ENCODE peak calls at places on chromosomes 13 and 19, in eight cellular contexts. F, J, M, P, U, T, E and H are unnamed samples.

GRCh38 chr19:40274585-40275544 is 10.3 kb downstream of the AKT2 start:
- DNase-seq in F (no peak), U (no peak), P (no peak), M (no peak), E (no peak), T (peak), J (no peak), H (no peak)

GRCh38 chr13:94917814-94918213 is 205.5 kb upstream of the SOX21 start:
- DNase-seq in E (peak), T (no peak), F (no peak), M (peak), U (no peak), P (no peak), J (no peak), H (peak)

GRCh38 chr19:43563816-43564215 is 11.5 kb downstream of the XRCC1 start:
- DNase-seq in U (no peak), J (no peak), M (no peak), E (no peak), P (no peak), T (no peak), F (no peak), H (no peak)

GRCh38 chr13:35720690-35721554 is 244.4 kb upstream of the MAB21L1 start:
- DNase-seq in M (peak), J (peak), F (peak), T (peak), E (peak), P (peak), U (no peak), H (peak)

GRCh38 chr13:67259208-67259607 is 29.1 kb upstream of the PCDH9 start:
- DNase-seq in F (no peak), U (no peak), M (no peak), E (no peak), T (no peak), J (no peak), P (no peak), H (no peak)

GRCh38 chr19:1744822-1745563 is 8.3 kb upstream of the ONECUT3 start:
- DNase-seq in U (no peak), T (peak), M (no peak), J (no peak), F (no peak), P (no peak), E (no peak), H (no peak)

GRCh38 chr13:113649212-113649611 is 8.8 kb downstream of the ATP4B start:
- DNase-seq in T (no peak), P (no peak), F (no peak), E (no peak), J (no peak), M (no peak), U (no peak), H (no peak)

GRCh38 chr13:111363121-111363520 is 42.7 kb downstream of the TEX29 start:
- DNase-seq in T (no peak), U (no peak), J (no peak), E (no peak), M (no peak), F (no peak), P (no peak), H (no peak)

GRCh38 chr19:49800771-49801170 is 12.3 kb downstream of the FUZ start:
- DNase-seq in E (no peak), M (no peak), U (no peak), J (no peak), F (no peak), P (no peak), T (no peak), H (no peak)

GRCh38 chr13:44932171-44932849 is 57.0 kb downstream of the NUFIP1 start:
- DNase-seq in P (no peak), T (no peak), F (no peak), U (no peak), M (no peak), E (no peak), J (no peak), H (no peak)

GRCh38 chr19:5727453-5728050 is 7.1 kb downstream of the CATSPERD start:
- DNase-seq in T (no peak), P (no peak), F (no peak), E (no peak), J (no peak), M (no peak), U (no peak), H (no peak)

GRCh38 chr13:114109646-114110045 is 22.8 kb downstream of the RASA3 start:
- DNase-seq in U (no peak), T (no peak), M (no peak), E (no peak), P (no peak), F (no peak), J (no peak), H (no peak)

GRCh38 chr13:21436582-21436981 is 22.5 kb downstream of the ZDHHC20 start:
- DNase-seq in U (no peak), M (no peak), J (no peak), E (no peak), T (no peak), F (no peak), P (no peak), H (no peak)

GRCh38 chr13:99113351-99113750 is 87.3 kb upstream of the UBAC2 start:
- DNase-seq in F (no peak), M (no peak), J (no peak), P (no peak), U (no peak), T (no peak), E (no peak), H (no peak)

GRCh38 chr19:33622505-33622808 is 704 bp downstream of the CHST8 start:
- DNase-seq in E (no peak), J (no peak), P (no peak), T (no peak), M (no peak), U (no peak), F (no peak), H (no peak)

GRCh38 chr13:97430296-97430695 is 3.7 kb upstream of the RAP2A start:
- DNase-seq in M (no peak), U (no peak), E (no peak), F (no peak), P (no peak), J (no peak), T (no peak), H (no peak)

GRCh38 chr13:98315466-98315865 is 138.4 kb upstream of the RNF113B start:
- DNase-seq in T (no peak), M (no peak), P (no peak), E (peak), J (no peak), U (no peak), F (no peak), H (no peak)

GRCh38 chr19:39827216-39827615 is 6.7 kb downstream of the DYRK1B start:
- DNase-seq in P (no peak), E (no peak), T (no peak), F (no peak), M (no peak), J (no peak), U (no peak), H (no peak)

GRCh38 chr13:66210677-66211076 is 1019.5 kb downstream of the PCDH9 start:
- DNase-seq in E (peak), T (peak), P (no peak), M (no peak), U (no peak), J (peak), F (peak), H (peak)

GRCh38 chr19:37867831-37868230 is 38.6 kb downstream of the WDR87 start:
- DNase-seq in M (no peak), J (no peak), T (no peak), E (no peak), F (peak), P (no peak), U (no peak), H (no peak)

GRCh38 chr19:1423445-1424181 is 14.6 kb upstream of the RPS15 start:
- DNase-seq in P (no peak), T (no peak), J (no peak), E (no peak), U (no peak), F (no peak), M (no peak), H (no peak)

GRCh38 chr13:49697468-49697867 is 6.2 kb upstream of the EBPL start:
- DNase-seq in U (no peak), P (no peak), T (no peak), F (no peak), J (no peak), M (no peak), E (no peak), H (no peak)

GRCh38 chr19:29612121-29612520 is 6.0 kb downstream of the POP4 start:
- DNase-seq in U (no peak), P (no peak), M (no peak), T (no peak), E (no peak), F (no peak), J (no peak), H (no peak)

GRCh38 chr19:51926426-51926783 is 867 bp upstream of the ZNF613 start:
- DNase-seq in T (no peak), P (no peak), J (no peak), F (no peak), E (no peak), U (no peak), M (no peak), H (no peak)

GRCh38 chr19:49645592-49645991 is 3.6 kb downstream of the SCAF1 start:
- DNase-seq in M (no peak), U (no peak), P (no peak), E (no peak), T (no peak), F (no peak), J (no peak), H (no peak)

GRCh38 chr13:24738366-24738847 is 25.6 kb upstream of the RNF17 start:
- DNase-seq in E (no peak), F (no peak), U (no peak), J (no peak), T (no peak), P (no peak), M (no peak), H (no peak)

GRCh38 chr19:610801-611505 is 21.3 kb downstream of the HCN2 start:
- DNase-seq in J (no peak), F (peak), T (peak), P (no peak), E (no peak), U (no peak), M (no peak), H (peak)

GRCh38 chr13:22017226-22017625 is 346.4 kb downstream of the FGF9 start:
- DNase-seq in T (no peak), M (no peak), J (no peak), P (no peak), E (no peak), F (no peak), U (peak), H (peak)

GRCh38 chr19:34217952-34218817 is 36.2 kb upstream of the GARRE1 start:
- DNase-seq in U (peak), E (peak), F (peak), T (peak), P (no peak), M (no peak), J (no peak), H (peak)

GRCh38 chr13:60425332-60425731 is 28.3 kb downstream of the TDRD3 start:
- DNase-seq in T (no peak), F (no peak), M (no peak), U (no peak), J (no peak), P (no peak), E (no peak), H (no peak)

GRCh38 chr19:49924004-49924880 is 4.8 kb upstream of the ATF5 start:
- DNase-seq in T (no peak), M (no peak), F (no peak), P (no peak), J (no peak), E (no peak), U (peak), H (no peak)

GRCh38 chr19:14031719-14032480 is at the start of gene IL27RA:
- DNase-seq in M (peak), U (peak), F (peak), P (peak), J (no peak), E (peak), T (peak), H (peak)

GRCh38 chr19:4910594-4911273 is 1.4 kb downstream of the UHRF1 start:
- DNase-seq in M (no peak), U (no peak), F (peak), P (no peak), J (no peak), T (peak), E (peak), H (peak)

GRCh38 chr13:97574926-97575325 is 141.0 kb downstream of the RAP2A start:
- DNase-seq in F (peak), M (peak), J (peak), T (peak), P (peak), U (no peak), E (peak), H (peak)

GRCh38 chr13:40537146-40537895 is 129.1 kb downstream of the FOXO1 start:
- DNase-seq in J (no peak), M (no peak), P (no peak), T (no peak), U (no peak), F (no peak), E (no peak), H (no peak)
- TF ChIP-seq MAX in J (no peak), M (no peak), P (no peak), T (no peak), U (no peak), F (no peak), E (no peak), H (no peak)

GRCh38 chr13:93226065-93226622 is 463 bp upstream of the GPC6 start:
- DNase-seq in U (no peak), P (peak), E (no peak), M (no peak), F (no peak), J (no peak), T (no peak), H (no peak)

GRCh38 chr13:93230466-93230865 is 3.9 kb downstream of the GPC6 start:
- DNase-seq in J (no peak), E (no peak), P (peak), M (no peak), F (no peak), T (no peak), U (no peak), H (no peak)

GRCh38 chr13:93226623-93227279 is at the start of gene GPC6:
- DNase-seq in E (no peak), F (peak), P (peak), U (no peak), J (no peak), M (no peak), T (peak), H (no peak)

GRCh38 chr13:93227280-93227905 is 786 bp downstream of the GPC6 start:
- DNase-seq in F (peak), J (no peak), T (no peak), E (no peak), U (no peak), P (peak), M (no peak), H (no peak)

GRCh38 chr13:93227906-93228801 is 1.5 kb downstream of the GPC6 start:
- DNase-seq in E (no peak), J (no peak), F (peak), P (peak), T (peak), M (no peak), U (no peak), H (no peak)
- H3K4me3 ChIP-seq in E (no peak), J (no peak), F (peak), P (peak), T (peak), M (peak), U (no peak), H (no peak)

GRCh38 chr19:45443462-45444317 is 20.0 kb upstream of the ERCC1 start:
- DNase-seq in U (no peak), J (peak), M (peak), T (peak), P (peak), E (peak), F (peak), H (peak)
- TF ChIP-seq POLR2A in U (no peak), J (peak), M (peak), T (peak), P (no peak), E (peak), F (peak), H (no peak)

GRCh38 chr13:27264181-27264580 is 6.4 kb upstream of the RASL11A start:
- DNase-seq in P (no peak), T (no peak), E (no peak), M (no peak), J (no peak), F (no peak), U (no peak), H (no peak)

GRCh38 chr13:27263438-27263837 is 7.2 kb upstream of the RASL11A start:
- DNase-seq in M (no peak), F (no peak), J (no peak), T (no peak), U (no peak), P (no peak), E (no peak), H (no peak)

GRCh38 chr13:27269114-27269665 is 1.4 kb upstream of the RASL11A start:
- DNase-seq in M (no peak), E (no peak), P (no peak), J (no peak), T (no peak), U (no peak), F (no peak), H (no peak)

GRCh38 chr13:27264648-27265047 is 6.0 kb upstream of the RASL11A start:
- DNase-seq in F (no peak), P (no peak), E (no peak), U (no peak), M (no peak), T (no peak), J (no peak), H (no peak)

DNA sequence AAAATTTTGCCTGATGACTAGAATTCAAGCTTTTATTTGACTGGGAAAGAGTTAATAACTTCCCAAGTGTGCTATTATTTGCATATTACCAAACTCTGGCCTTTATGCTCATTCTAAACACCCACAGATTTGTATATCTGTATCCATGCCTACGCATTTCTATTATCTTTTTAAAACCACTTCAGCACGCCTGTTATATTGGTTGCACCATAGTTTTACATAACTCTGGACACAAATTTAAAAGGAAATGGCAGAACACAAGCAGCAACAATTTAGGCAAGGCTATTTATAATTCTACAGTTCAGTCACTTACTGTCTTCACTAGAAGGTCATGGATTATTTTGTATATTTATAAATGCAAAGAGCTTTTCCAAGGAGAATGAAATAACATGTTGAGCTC is 3.7 kb upstream of the RASL11A start:
- DNase-seq in U (no peak), F (no peak), T (no peak), M (no peak), P (no peak), E (no peak), J (no peak), H (no peak)
- TF ChIP-seq MAX in U (no peak), F (no peak), T (no peak), M (no peak), P (no peak), E (no peak), J (no peak), H (peak)

DNA sequence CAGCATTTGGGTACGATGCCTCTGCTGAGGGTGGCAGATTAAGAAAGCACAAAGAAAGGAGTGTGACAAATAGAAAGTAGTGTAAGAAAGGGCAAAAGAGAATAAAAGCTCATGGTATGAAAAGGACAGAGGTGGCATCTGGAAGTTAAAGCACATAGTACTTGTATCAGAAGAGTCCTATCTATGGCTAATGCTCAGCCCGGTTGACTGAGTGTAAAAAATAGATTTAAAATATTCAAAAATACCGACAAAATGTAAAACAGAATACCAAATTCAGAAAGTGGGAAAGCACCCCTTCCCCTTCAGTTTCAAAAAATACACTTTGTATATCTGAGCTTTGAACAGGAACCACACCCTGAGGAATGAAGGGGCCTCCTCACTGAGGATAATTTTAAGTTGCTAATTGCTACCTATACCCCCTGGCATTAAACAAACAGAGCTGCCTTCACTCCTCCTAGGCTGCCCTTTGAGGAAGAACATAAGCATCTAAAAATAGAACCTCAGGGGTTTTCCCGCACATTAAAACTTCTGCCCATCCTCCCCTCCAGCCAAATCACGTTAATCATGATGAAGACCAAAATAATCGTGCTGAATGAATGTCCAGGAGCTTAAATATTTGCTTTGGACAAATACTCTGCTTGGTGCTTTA is 43.3 kb downstream of the DLEU7 start:
- DNase-seq in T (no peak), J (no peak), F (no peak), M (no peak), P (no peak), U (no peak), E (no peak), H (no peak)
- H3K4me3 ChIP-seq in T (no peak), J (no peak), F (no peak), M (no peak), P (no peak), U (no peak), E (no peak), H (no peak)

GRCh38 chr19:46806651-46807050 is 18.3 kb upstream of the SLC1A5 start:
- DNase-seq in F (no peak), U (no peak), E (no peak), T (no peak), M (no peak), P (no peak), J (no peak), H (no peak)
- TF ChIP-seq POLR2A in F (no peak), U (no peak), E (no peak), T (no peak), M (no peak), P (no peak), J (no peak), H (no peak)

GRCh38 chr19:11797491-11797890 is 832 bp upstream of the ZNF491 start:
- DNase-seq in E (peak), P (peak), F (peak), U (peak), M (no peak), J (peak), T (peak), H (peak)
- TF ChIP-seq MAX in E (no peak), P (peak), F (no peak), U (no peak), M (peak), J (no peak), T (no peak), H (no peak)

DNA sequence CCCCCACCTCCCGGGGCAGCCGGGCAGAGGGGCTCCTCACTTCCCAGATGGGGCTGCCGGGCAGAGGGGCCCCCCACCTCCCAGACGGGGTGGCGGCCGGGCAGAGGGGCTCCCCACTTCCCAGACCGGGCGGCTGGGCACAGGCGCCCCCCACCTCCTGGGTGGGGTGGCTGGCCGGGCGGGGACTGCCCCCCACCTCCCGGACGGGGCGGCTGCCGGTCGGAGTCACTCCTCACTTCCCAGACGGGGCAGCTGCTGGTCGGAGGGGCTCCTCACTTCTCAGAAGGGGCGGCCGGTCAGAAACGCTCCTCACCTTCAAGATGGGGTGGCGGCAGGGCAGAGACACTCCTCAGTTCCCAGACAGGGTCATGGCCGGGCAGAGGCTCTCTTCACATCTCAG is 43.9 kb downstream of the ZNF730 start:
- DNase-seq in M (no peak), J (no peak), T (no peak), U (no peak), E (no peak), F (no peak), P (no peak), H (no peak)
- H3K4me3 ChIP-seq in M (no peak), J (no peak), T (no peak), U (no peak), E (no peak), F (no peak), P (no peak), H (no peak)

GRCh38 chr19:56840452-56841193 is at the start of the genes PEG3 and ZIM2:
- DNase-seq in E (no peak), U (no peak), T (no peak), J (no peak), P (peak), F (no peak), M (no peak), H (no peak)
- TF ChIP-seq POLR2A in E (no peak), U (no peak), T (no peak), J (no peak), P (peak), F (no peak), M (no peak), H (no peak)

DNA sequence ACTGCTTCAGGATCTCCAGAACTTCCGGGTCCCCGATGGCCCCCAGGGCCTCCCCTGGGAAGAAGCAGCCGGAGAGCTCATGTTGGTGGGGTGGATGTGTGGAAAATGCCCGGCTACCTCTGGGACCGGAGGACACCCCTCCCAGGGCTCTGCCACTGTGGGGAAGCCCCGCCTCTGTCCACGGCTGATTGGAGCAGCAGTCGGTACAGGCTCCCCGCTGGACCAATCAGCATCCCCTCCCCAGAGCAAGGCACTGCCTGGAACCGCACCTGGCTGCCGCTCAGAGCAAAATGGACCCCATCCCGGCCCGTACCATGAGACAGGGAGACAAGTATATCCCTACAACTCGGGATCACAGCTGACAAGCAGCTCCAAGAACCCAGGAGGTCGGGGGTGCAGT is 6.4 kb downstream of the DOHH start:
- DNase-seq in F (no peak), U (no peak), E (no peak), J (no peak), P (no peak), T (peak), M (no peak), H (no peak)
- TF ChIP-seq MAX in F (no peak), U (no peak), E (no peak), J (no peak), P (no peak), T (no peak), M (no peak), H (no peak)